ENCODE peak calls at places on chromosome 10, in nine cellular contexts. G, Z, V, F, S, C, A, O and Y are unnamed samples.

GRCh38 chr10:133067152-133068090 is 20.3 kb upstream of the ADGRA1 start:
- DNase-seq in A (no peak), V (no peak), O (no peak), S (no peak), Z (no peak), C (no peak), G (no peak), F (no peak), Y (no peak)

GRCh38 chr10:68135362-68135761 is 26.1 kb downstream of the MYPN start:
- DNase-seq in G (no peak), F (peak; percentile 45), S (peak; percentile 18), V (peak; percentile 50), A (no peak), Z (no peak), O (no peak), C (no peak), Y (no peak)

GRCh38 chr10:129057856-129058663 is 409.0 kb upstream of the MGMT start:
- DNase-seq in A (no peak), Z (no peak), V (no peak), F (no peak), C (no peak), S (no peak), G (no peak), O (no peak), Y (no peak)

GRCh38 chr10:132604686-132605085 is 67.1 kb downstream of the INPP5A start:
- DNase-seq in Z (no peak), C (no peak), V (no peak), F (no peak), S (no peak), G (no peak), A (no peak), O (no peak), Y (no peak)

GRCh38 chr10:103843854-103844567 is 11.4 kb downstream of the SH3PXD2A start:
- DNase-seq in S (no peak), V (no peak), C (no peak), F (no peak), A (no peak), Z (no peak), G (no peak), O (no peak), Y (no peak)

GRCh38 chr10:113882240-113882639 is 27.8 kb downstream of the NHLRC2 start:
- DNase-seq in C (no peak), G (no peak), O (no peak), S (no peak), F (no peak), A (no peak), Z (no peak), V (no peak), Y (no peak)

GRCh38 chr10:119769886-119770285 is 44.0 kb downstream of the INPP5F start:
- DNase-seq in G (no peak), S (peak; percentile 78), V (peak; percentile 55), C (no peak), Z (no peak), O (no peak), A (no peak), F (peak; percentile 74), Y (no peak)

GRCh38 chr10:47346572-47347302 is 1.4 kb upstream of the RBP3 start:
- DNase-seq in V (no peak), G (no peak), Z (no peak), S (peak; percentile 16), C (peak; percentile 65), O (no peak), A (no peak), F (no peak), Y (no peak)

GRCh38 chr10:46298346-46299266 is 11.8 kb downstream of the ANTXRL start:
- DNase-seq in O (no peak), A (no peak), C (no peak), Z (no peak), G (no peak), S (no peak), V (no peak), F (no peak), Y (no peak)

GRCh38 chr10:73908853-73909611 is 1.9 kb upstream of the PLAU start:
- DNase-seq in O (no peak), Z (peak; percentile 81), G (peak; percentile 82), V (peak; percentile 94), F (peak; percentile 95), A (no peak), S (peak; percentile 99), C (no peak), Y (no peak)

GRCh38 chr10:32317795-32318194 is 29.2 kb downstream of the EPC1 start:
- DNase-seq in Z (no peak), O (no peak), V (no peak), F (no peak), A (no peak), C (no peak), G (no peak), S (no peak), Y (no peak)

GRCh38 chr10:89481662-89482061 is 53.7 kb downstream of the SLC16A12 start:
- DNase-seq in Z (peak; percentile 11), O (no peak), V (peak; percentile 94), G (no peak), C (no peak), A (no peak), S (peak; percentile 80), F (peak; percentile 98), Y (no peak)

GRCh38 chr10:34476607-34477006 is 338.5 kb downstream of the PARD3 start:
- DNase-seq in C (no peak), S (peak; percentile 21), F (no peak), O (no peak), V (no peak), Z (no peak), A (no peak), G (no peak), Y (no peak)

DNA sequence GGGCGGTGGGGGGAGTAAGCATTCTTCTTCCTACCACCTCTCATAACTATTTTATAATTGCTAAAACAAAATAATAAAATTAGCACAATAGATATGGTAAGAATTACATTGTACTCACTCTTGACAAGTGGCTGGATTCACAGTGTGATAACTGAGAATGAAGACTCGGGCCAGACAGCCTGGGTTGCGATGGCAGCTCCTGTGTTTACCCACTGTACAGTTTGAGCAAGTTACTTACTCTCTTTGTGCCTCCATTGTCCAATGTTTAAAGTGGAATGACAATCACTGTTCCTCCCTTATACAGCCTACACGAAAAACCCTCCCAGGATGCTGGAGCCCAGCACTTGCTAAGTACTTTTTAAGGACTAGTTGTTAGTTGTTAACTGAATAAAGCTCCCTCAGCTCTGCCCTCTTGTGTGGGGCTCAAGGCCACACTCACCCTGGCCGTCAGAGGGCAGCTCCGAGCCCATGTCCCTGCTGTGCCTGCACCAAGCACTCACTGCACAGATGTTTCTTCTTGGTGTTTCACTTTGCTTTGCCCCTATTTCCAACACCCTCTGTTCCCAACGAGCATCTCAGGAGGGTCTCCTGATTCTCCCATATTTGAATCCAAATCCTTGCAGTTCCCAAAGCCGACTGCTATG is 56.4 kb upstream of the NPS start:
- DNase-seq in V (no peak), F (no peak), S (peak; percentile 3), A (no peak), O (no peak), Z (peak; percentile 24), C (no peak), G (peak; percentile 27), Y (no peak)
- TF ChIP-seq CTCF in V (peak; percentile 11), F (no peak), S (no peak), A (no peak), O (no peak), Z (peak; percentile 37), C (no peak), G (no peak), Y (no peak)

GRCh38 chr10:95422196-95422595 is 131.4 kb upstream of the PDLIM1 start:
- DNase-seq in G (no peak), S (no peak), F (no peak), O (no peak), C (no peak), Z (no peak), A (no peak), V (no peak), Y (no peak)
- TF ChIP-seq CTCF in G (no peak), S (no peak), F (no peak), O (no peak), C (no peak), Z (no peak), A (no peak), V (no peak), Y (no peak)

GRCh38 chr10:75034131-75034512 is 77.3 kb upstream of the SAMD8 start:
- DNase-seq in C (no peak), G (no peak), O (no peak), A (no peak), V (no peak), S (peak; percentile 10), F (no peak), Z (no peak), Y (no peak)

GRCh38 chr10:75035975-75036708 is 75.3 kb upstream of the SAMD8 start:
- DNase-seq in G (no peak), S (peak; percentile 58), V (no peak), F (peak; percentile 52), Z (no peak), O (no peak), C (no peak), A (no peak), Y (no peak)

GRCh38 chr10:75033399-75034130 is 77.9 kb upstream of the SAMD8 start:
- DNase-seq in S (no peak), G (no peak), V (no peak), O (no peak), Z (no peak), A (no peak), F (no peak), C (no peak), Y (no peak)

GRCh38 chr10:75032813-75033212 is 78.6 kb upstream of the SAMD8 start:
- DNase-seq in O (no peak), Z (no peak), S (no peak), G (no peak), V (no peak), A (no peak), C (no peak), F (no peak), Y (no peak)

GRCh38 chr10:75034714-75035258 is 76.7 kb upstream of the SAMD8 start:
- DNase-seq in O (no peak), G (no peak), A (no peak), V (no peak), C (no peak), Z (no peak), S (no peak), F (no peak), Y (no peak)
- TF ChIP-seq CTCF in O (no peak), G (no peak), A (no peak), V (no peak), C (no peak), Z (no peak), S (no peak), F (no peak), Y (no peak)

GRCh38 chr10:14545827-14546226 is 215.1 kb upstream of the FRMD4A start:
- DNase-seq in O (no peak), F (peak; percentile 51), S (peak; percentile 62), A (no peak), V (peak; percentile 75), C (no peak), Z (no peak), G (no peak), Y (no peak)

GRCh38 chr10:14549496-14549895 is 218.8 kb upstream of the FRMD4A start:
- DNase-seq in F (no peak), Z (no peak), O (no peak), S (no peak), G (no peak), C (no peak), V (peak; percentile 36), A (no peak), Y (no peak)

GRCh38 chr10:14548970-14549369 is 218.2 kb upstream of the FRMD4A start:
- DNase-seq in S (no peak), Z (no peak), O (no peak), G (no peak), A (no peak), V (no peak), F (no peak), C (no peak), Y (no peak)

GRCh38 chr10:14548474-14548873 is 217.8 kb upstream of the FRMD4A start:
- DNase-seq in O (no peak), C (no peak), A (no peak), G (no peak), V (no peak), Z (no peak), F (no peak), S (no peak), Y (no peak)

GRCh38 chr10:14547826-14548225 is 217.1 kb upstream of the FRMD4A start:
- DNase-seq in F (no peak), Z (no peak), C (no peak), S (no peak), O (no peak), A (no peak), G (no peak), V (no peak), Y (no peak)
- TF ChIP-seq CTCF in F (peak; percentile 20), Z (no peak), C (no peak), S (no peak), O (peak; percentile 38), A (no peak), G (peak; percentile 18), V (peak; percentile 25), Y (no peak)